ENCODE peak calls at places on chromosomes 2 and 18, in ten cellular contexts. D is endothelial cell; M is IMR-90; S is fibroblast of pulmonary artery; B is coronary artery; Q is WTC11; O is AG04449; H is upper lobe of right lung; L is CD8-positive, alpha-beta T cell; R is osteocyte. T is an unnamed sample.

GRCh38 chr2:202408546-202409140 is 32.5 kb downstream of the BMPR2 start:
- DNase-seq in D (no peak), S (peak), R (no peak), L (no peak), H (no peak), B (no peak), O (no peak), M (no peak), Q (no peak), T (no peak)

GRCh38 chr18:37476182-37476581 is 89.4 kb downstream of the CELF4 start:
- DNase-seq in S (no peak), L (no peak), H (no peak), B (no peak), R (no peak), O (no peak), Q (peak), M (peak), D (peak), T (peak)

GRCh38 chr2:136212426-136213378 is 94.8 kb upstream of the CXCR4 start:
- DNase-seq in D (no peak), M (no peak), H (no peak), Q (no peak), O (no peak), B (no peak), S (no peak), L (peak), R (no peak), T (no peak)

GRCh38 chr2:166417669-166418068 is 41.9 kb upstream of the SCN9A start:
- DNase-seq in L (no peak), D (no peak), B (no peak), M (peak), O (no peak), S (peak), R (no peak), H (no peak), Q (no peak), T (no peak)

GRCh38 chr18:12336251-12336650 is 28.2 kb downstream of the TUBB6 start:
- DNase-seq in D (no peak), H (no peak), L (no peak), R (peak), M (no peak), B (no peak), O (no peak), S (no peak), Q (peak), T (no peak)

GRCh38 chr2:71129114-71129890 is 727 bp downstream of the MCEE start:
- DNase-seq in H (no peak), L (no peak), S (peak), D (no peak), B (no peak), M (peak), Q (no peak), R (no peak), O (no peak), T (no peak)

GRCh38 chr2:197786010-197786877 is 1.1 kb upstream of the BOLL start:
- DNase-seq in L (peak), S (no peak), D (peak), H (peak), M (no peak), B (no peak), R (peak), Q (peak), O (no peak), T (peak)

GRCh38 chr2:74915743-74916142 is 42.7 kb upstream of the POLE4 start:
- DNase-seq in H (no peak), S (peak), L (no peak), Q (no peak), D (no peak), B (no peak), M (peak), R (no peak), O (no peak), T (no peak)

GRCh38 chr2:30178618-30179404 is 32.0 kb downstream of the YPEL5 start:
- DNase-seq in L (no peak), D (no peak), R (peak), M (peak), B (no peak), H (no peak), S (peak), O (no peak), Q (no peak), T (no peak)

GRCh38 chr2:20179755-20180594 is 45.0 kb downstream of the SDC1 start:
- DNase-seq in L (no peak), S (no peak), Q (peak), O (no peak), M (no peak), H (peak), D (no peak), R (no peak), B (no peak), T (no peak)

GRCh38 chr2:32289165-32290054 is 11.7 kb downstream of the YIPF4 start:
- DNase-seq in S (peak), H (no peak), Q (no peak), L (no peak), D (no peak), M (peak), O (peak), R (no peak), B (no peak), T (no peak)

GRCh38 chr18:55419132-55419938 is 168.7 kb downstream of the TCF4 start:
- DNase-seq in Q (no peak), R (no peak), O (no peak), S (peak), L (no peak), D (peak), H (no peak), M (peak), B (no peak), T (no peak)

GRCh38 chr2:124875627-124876244 is 850.6 kb downstream of the CNTNAP5 start:
- DNase-seq in B (no peak), L (no peak), D (no peak), S (no peak), H (no peak), M (no peak), O (no peak), Q (no peak), R (no peak), T (no peak)

GRCh38 chr18:37935086-37935485 is 369.5 kb upstream of the CELF4 start:
- DNase-seq in Q (no peak), L (no peak), S (no peak), H (no peak), M (no peak), O (no peak), B (no peak), D (no peak), R (no peak), T (no peak)

GRCh38 chr18:39425172-39425571 is 1859.6 kb upstream of the CELF4 start:
- DNase-seq in S (no peak), H (no peak), D (no peak), M (no peak), Q (no peak), B (no peak), O (no peak), R (no peak), L (no peak), T (no peak)

GRCh38 chr2:239355139-239355538 is 45.7 kb downstream of the HDAC4 start:
- DNase-seq in Q (no peak), M (peak), S (peak), H (no peak), B (no peak), L (no peak), D (no peak), R (no peak), O (peak), T (no peak)

GRCh38 chr18:58911766-58912165 is 47.1 kb downstream of the ZNF532 start:
- DNase-seq in Q (no peak), H (no peak), M (peak), R (no peak), D (no peak), L (no peak), B (no peak), S (peak), O (no peak), T (no peak)

GRCh38 chr2:222915092-222915957 is 54.5 kb downstream of the ACSL3 start:
- DNase-seq in L (no peak), M (peak), D (no peak), H (no peak), O (no peak), R (no peak), B (no peak), S (peak), Q (no peak), T (no peak)

GRCh38 chr2:226985227-226985946 is 149.5 kb downstream of the RHBDD1 start:
- DNase-seq in L (no peak), O (peak), H (no peak), M (peak), S (peak), D (peak), B (no peak), R (no peak), Q (peak), T (peak)

GRCh38 chr2:203646961-203647360 is 59.5 kb upstream of the CD28 start:
- DNase-seq in L (no peak), R (no peak), Q (no peak), H (no peak), M (no peak), B (no peak), D (no peak), O (no peak), S (no peak), T (no peak)

GRCh38 chr18:74115046-74115445 is 32.6 kb downstream of the FBXO15 start:
- DNase-seq in O (peak), L (no peak), R (no peak), Q (no peak), H (no peak), S (peak), M (peak), D (no peak), B (no peak), T (no peak)

GRCh38 chr2:27720004-27720551 is 51.4 kb upstream of the MRPL33 start:
- DNase-seq in M (peak), L (peak), H (no peak), D (no peak), O (peak), R (no peak), Q (no peak), S (peak), B (no peak), T (no peak)

GRCh38 chr2:232897971-232898408 is 27.9 kb downstream of the SNORC start:
- DNase-seq in R (no peak), B (no peak), L (no peak), H (no peak), Q (no peak), M (no peak), D (no peak), S (no peak), O (no peak), T (no peak)

GRCh38 chr18:26548144-26549102 is at the start of gene KCTD1:
- DNase-seq in S (peak), R (peak), D (peak), Q (peak), B (peak), M (peak), L (peak), H (peak), O (peak), T (peak)

GRCh38 chr18:67428148-67428547 is 88.4 kb downstream of the DSEL start:
- DNase-seq in Q (no peak), L (no peak), S (peak), B (no peak), M (peak), D (no peak), H (no peak), O (no peak), R (no peak), T (no peak)

GRCh38 chr18:69935319-69936190 is 12.1 kb downstream of the CD226 start:
- DNase-seq in Q (no peak), L (peak), D (no peak), B (no peak), M (no peak), O (no peak), H (no peak), S (no peak), R (no peak), T (no peak)

GRCh38 chr2:23658466-23658942 is 268.4 kb downstream of the ATAD2B start:
- DNase-seq in S (peak), D (no peak), M (peak), Q (no peak), B (no peak), H (no peak), R (no peak), L (no peak), O (no peak), T (no peak)

GRCh38 chr2:102180687-102180999 is 6.2 kb upstream of the IL1RL2 start:
- DNase-seq in H (no peak), Q (no peak), R (no peak), L (no peak), B (no peak), D (no peak), S (no peak), O (no peak), M (no peak), T (no peak)

GRCh38 chr2:30323499-30323898 is 92.2 kb downstream of the LBH start:
- DNase-seq in B (no peak), H (no peak), Q (no peak), M (no peak), S (no peak), L (no peak), R (no peak), D (no peak), O (no peak), T (no peak)

GRCh38 chr2:12624911-12625598 is 91.7 kb upstream of the TRIB2 start:
- DNase-seq in M (no peak), L (no peak), B (no peak), R (no peak), D (no peak), H (no peak), O (no peak), S (no peak), Q (peak), T (no peak)

GRCh38 chr2:232365621-232366321 is 12.8 kb upstream of the ALPP start:
- DNase-seq in O (no peak), L (no peak), B (no peak), H (no peak), D (peak), M (peak), S (peak), Q (peak), R (no peak), T (no peak)

GRCh38 chr2:132936261-132936660 is 266.3 kb upstream of the LYPD1 start:
- DNase-seq in Q (no peak), B (no peak), D (no peak), O (no peak), R (no peak), L (no peak), M (peak), H (no peak), S (peak), T (no peak)

GRCh38 chr2:85234879-85235278 is 92.9 kb downstream of the TGOLN2 start:
- DNase-seq in B (no peak), S (no peak), D (no peak), O (no peak), R (no peak), Q (no peak), L (no peak), M (no peak), H (no peak), T (no peak)

GRCh38 chr18:7789853-7790552 is 222.9 kb downstream of the PTPRM start:
- DNase-seq in L (no peak), S (peak), D (peak), O (no peak), B (no peak), Q (peak), M (peak), R (no peak), H (no peak), T (no peak)

DNA sequence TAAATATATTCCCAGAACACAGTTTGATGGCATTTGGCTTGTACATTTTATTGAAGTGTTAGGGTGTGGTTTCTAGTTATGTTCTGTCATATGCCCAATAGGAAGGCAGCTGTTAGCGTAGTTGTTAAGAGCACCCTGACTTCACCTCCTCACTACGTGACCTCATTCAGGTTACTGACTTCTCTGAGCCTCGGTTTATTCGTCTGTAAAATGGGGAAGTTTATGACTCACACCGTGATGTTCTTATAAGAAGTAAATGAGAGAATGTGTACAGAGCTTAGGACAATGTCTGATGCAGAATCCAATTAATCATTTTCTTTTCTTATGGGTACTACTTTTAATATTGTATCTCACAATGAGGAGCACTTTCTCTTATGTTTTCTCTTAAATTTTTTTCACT is 226.0 kb downstream of the PTPRM start:
- DNase-seq in O (no peak), S (no peak), B (no peak), M (no peak), L (no peak), R (no peak), Q (no peak), D (no peak), H (no peak), T (no peak)
- TF ChIP-seq CTCF in O (no peak), S (no peak), B (no peak), M (no peak), L (no peak), R (no peak), Q (no peak), D (no peak), H (no peak), T (no peak)

DNA sequence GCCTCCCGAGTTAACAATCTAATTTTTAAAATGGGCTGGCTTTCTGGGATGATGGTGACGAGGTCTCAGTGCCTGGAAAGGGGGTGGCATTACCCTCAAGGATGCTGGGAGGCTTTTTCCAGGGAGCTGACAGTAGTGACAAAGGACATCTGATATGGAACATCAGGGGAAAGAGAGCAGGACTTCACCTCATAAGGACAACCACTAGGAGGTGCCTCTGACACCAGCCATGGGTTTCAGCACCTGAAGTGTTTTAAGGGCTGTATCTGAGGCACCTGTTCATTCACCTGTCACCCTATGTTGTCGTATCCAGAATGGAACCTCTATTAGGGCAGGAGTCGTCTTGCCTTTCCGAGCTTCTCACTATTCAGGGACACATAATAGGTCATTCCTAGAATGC is 10.8 kb downstream of the IL36B start:
- DNase-seq in S (no peak), Q (peak), H (no peak), O (no peak), M (no peak), R (peak), D (no peak), L (no peak), B (no peak), T (no peak)
- TF ChIP-seq CTCF in S (peak), Q (no peak), H (peak), O (no peak), M (no peak), R (no peak), D (no peak), L (no peak), B (no peak), T (peak)

GRCh38 chr2:172427256-172427989 is at the start of gene ITGA6:
- DNase-seq in D (peak), O (no peak), R (no peak), H (peak), B (no peak), M (peak), S (peak), Q (peak), L (peak), T (peak)
- TF ChIP-seq CTCF in D (no peak), O (peak), R (peak), H (peak), B (no peak), M (peak), S (no peak), Q (no peak), L (no peak), T (no peak)

DNA sequence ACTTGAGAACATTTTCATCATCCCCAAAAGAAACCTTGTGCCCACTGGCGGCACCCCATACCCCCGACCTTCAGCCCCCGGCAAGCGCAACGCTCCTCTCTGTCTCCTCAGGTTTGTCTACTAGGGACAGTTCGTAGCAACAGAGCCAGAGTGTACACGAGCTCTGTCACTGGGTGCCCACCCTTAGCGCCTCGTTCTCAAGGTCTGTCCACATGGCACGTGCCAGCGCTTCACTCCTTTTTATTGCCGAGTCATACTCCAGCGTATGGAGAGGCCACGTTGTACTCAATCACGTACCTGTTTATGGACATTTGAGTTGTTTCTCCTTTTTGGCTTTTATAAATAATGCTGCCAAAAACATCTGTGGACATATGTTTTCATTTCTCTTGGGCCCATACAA is 30.3 kb upstream of the GPC1 start:
- DNase-seq in H (peak), Q (no peak), O (no peak), D (no peak), R (peak), L (no peak), M (no peak), B (peak), S (no peak), T (no peak)
- TF ChIP-seq CTCF in H (no peak), Q (no peak), O (no peak), D (no peak), R (no peak), L (no peak), M (no peak), B (no peak), S (no peak), T (no peak)

GRCh38 chr18:22320155-22320554 is 97.6 kb downstream of the CTAGE1 start:
- DNase-seq in O (no peak), L (no peak), M (no peak), R (no peak), Q (no peak), D (no peak), S (no peak), H (no peak), B (no peak), T (no peak)

GRCh38 chr18:22322251-22322691 is 95.4 kb downstream of the CTAGE1 start:
- DNase-seq in O (no peak), Q (no peak), R (no peak), B (no peak), S (peak), M (no peak), H (no peak), L (no peak), D (no peak), T (no peak)

GRCh38 chr18:22325396-22325795 is 92.3 kb downstream of the CTAGE1 start:
- DNase-seq in B (no peak), S (no peak), H (no peak), Q (no peak), D (no peak), M (no peak), R (no peak), L (no peak), O (no peak), T (no peak)

GRCh38 chr18:22320736-22321135 is 97.0 kb downstream of the CTAGE1 start:
- DNase-seq in Q (no peak), D (no peak), M (no peak), R (no peak), O (no peak), H (no peak), S (peak), L (no peak), B (no peak), T (no peak)

GRCh38 chr18:22324191-22325131 is 93.3 kb downstream of the CTAGE1 start:
- DNase-seq in R (no peak), M (no peak), H (peak), D (peak), Q (peak), O (no peak), S (peak), B (no peak), L (peak), T (peak)
- TF ChIP-seq CTCF in R (peak), M (no peak), H (peak), D (peak), Q (no peak), O (no peak), S (peak), B (no peak), L (no peak), T (peak)

T was measured in progenitor cell of endocrine pancreas.